ENCODE peak calls at places on chromosomes 6 and 20, in four cellular contexts. Q, J, K and M are unnamed samples. For H3K36me3, the result is how much of the 10 kb centered on the place peaks cover.

GRCh38 chr6:7115452-7116223 is 7.9 kb downstream of the RREB1 start:
- DNase-seq in Q (no peak), J (no peak), K (no peak), M (no peak)

GRCh38 chr6:3749390-3749978 is 2.0 kb downstream of the PXDC1 start:
- DNase-seq in Q (no peak), J (no peak), K (no peak), M (peak)

GRCh38 chr6:45923831-45924391 is 91.7 kb downstream of the CLIC5 start:
- DNase-seq in Q (no peak), J (no peak), K (no peak), M (no peak)

GRCh38 chr6:126312013-126312665 is 27.8 kb upstream of the CENPW start:
- DNase-seq in Q (no peak), J (no peak), K (no peak), M (no peak)

GRCh38 chr20:49948809-49949507 is 12.8 kb downstream of the RNF114 start:
- DNase-seq in Q (no peak), J (no peak), K (no peak), M (no peak)

GRCh38 chr6:39770476-39770875 is 21.7 kb upstream of the DAAM2 start:
- DNase-seq in Q (no peak), J (no peak), K (no peak), M (no peak)

GRCh38 chr6:90846824-90847223 is 260.0 kb upstream of the MAP3K7 start:
- DNase-seq in Q (no peak), J (no peak), K (no peak), M (no peak)

GRCh38 chr6:34610819-34611477 is 54.8 kb upstream of the SPDEF start:
- DNase-seq in Q (no peak), J (no peak), K (no peak), M (no peak)

GRCh38 chr20:48647873-48648272 is 179.9 kb downstream of the PREX1 start:
- DNase-seq in Q (no peak), J (no peak), K (no peak), M (no peak)

GRCh38 chr6:89768324-89768723 is 51.3 kb downstream of the MDN1 start:
- DNase-seq in Q (no peak), J (no peak), K (no peak), M (no peak)

GRCh38 chr6:89758830-89759229 is 60.8 kb downstream of the MDN1 start:
- DNase-seq in Q (no peak), J (no peak), K (no peak), M (no peak)

GRCh38 chr6:89763550-89763949 is 56.0 kb downstream of the MDN1 start:
- DNase-seq in Q (no peak), J (no peak), K (no peak), M (no peak)
- H3K36me3 ChIP-seq in Q (under half), J (under half), K (half or more), M (under half)

DNA sequence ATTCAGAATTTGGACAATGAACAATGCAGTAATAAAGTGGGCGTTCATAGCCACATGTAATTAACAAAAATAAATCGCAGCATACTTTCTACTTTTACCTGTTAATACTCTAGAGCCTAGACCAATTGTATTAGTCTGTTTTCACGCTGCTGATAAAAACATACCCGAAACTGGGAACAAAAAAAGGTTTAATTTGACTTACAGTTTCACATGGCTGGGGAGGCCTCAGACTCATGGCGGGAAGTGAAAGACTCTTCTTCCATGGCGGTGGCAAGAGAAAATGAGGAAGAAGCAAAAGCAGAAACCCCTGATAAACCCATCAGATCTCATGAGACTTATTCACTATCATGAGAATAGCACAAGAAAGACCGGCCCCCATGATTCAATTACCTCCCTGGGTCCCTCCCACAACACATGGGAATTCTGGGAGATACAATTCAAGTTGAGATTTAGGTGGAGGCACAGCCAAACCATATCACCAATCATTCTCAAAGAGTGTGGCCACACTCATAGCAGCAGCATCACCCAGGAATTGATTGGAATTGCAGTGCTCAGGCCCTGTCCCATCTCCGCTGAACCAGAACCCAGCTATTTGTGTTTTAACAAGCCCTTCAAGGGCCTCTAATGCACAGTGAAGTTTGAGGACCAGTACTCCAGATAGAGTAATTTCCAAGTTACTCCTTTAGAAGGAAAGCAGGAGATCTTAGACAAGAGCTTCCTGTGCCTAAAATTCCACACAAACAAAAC is 650.0 kb downstream of the KIF16B start:
- DNase-seq in Q (no peak), J (no peak), K (no peak), M (no peak)
- H3K4me3 ChIP-seq in Q (no peak), J (no peak), K (no peak), M (no peak)

GRCh38 chr6:64737418-64737817 is 969.6 kb downstream of the EYS start:
- DNase-seq in Q (no peak), J (no peak), K (no peak), M (no peak)

GRCh38 chr6:64733433-64733832 is 973.6 kb downstream of the EYS start:
- DNase-seq in Q (no peak), J (no peak), K (no peak), M (no peak)

GRCh38 chr6:64732888-64733287 is 974.1 kb downstream of the EYS start:
- DNase-seq in Q (no peak), J (no peak), K (no peak), M (no peak)

DNA sequence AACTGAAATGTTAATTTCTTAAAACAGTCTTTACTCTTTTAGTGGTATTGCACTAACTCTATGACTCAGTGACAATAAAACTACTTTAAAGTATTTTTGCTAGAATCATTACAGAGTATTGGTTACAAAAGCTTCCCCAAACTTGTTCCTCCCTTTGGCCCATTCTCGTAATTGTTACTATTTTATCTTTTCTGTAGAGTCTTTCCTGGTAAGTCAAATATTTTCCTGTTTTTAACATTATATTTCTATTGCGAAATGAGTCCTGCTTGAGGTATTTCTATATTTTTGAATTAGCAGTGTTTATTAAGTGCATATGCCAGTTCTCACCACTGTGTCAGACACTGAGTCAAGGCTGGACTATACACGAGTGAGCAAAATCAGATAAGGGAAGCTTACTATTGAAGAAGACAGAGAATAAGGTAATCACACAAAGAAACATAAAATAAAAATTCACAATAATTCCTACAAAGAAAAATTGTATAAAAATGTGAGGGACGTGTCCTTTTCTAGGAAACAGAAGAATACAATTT is 970.5 kb downstream of the EYS start:
- DNase-seq in Q (no peak), J (no peak), K (no peak), M (no peak)
- H3K36me3 ChIP-seq in Q (under half), J (under half), K (under half), M (under half)

DNA sequence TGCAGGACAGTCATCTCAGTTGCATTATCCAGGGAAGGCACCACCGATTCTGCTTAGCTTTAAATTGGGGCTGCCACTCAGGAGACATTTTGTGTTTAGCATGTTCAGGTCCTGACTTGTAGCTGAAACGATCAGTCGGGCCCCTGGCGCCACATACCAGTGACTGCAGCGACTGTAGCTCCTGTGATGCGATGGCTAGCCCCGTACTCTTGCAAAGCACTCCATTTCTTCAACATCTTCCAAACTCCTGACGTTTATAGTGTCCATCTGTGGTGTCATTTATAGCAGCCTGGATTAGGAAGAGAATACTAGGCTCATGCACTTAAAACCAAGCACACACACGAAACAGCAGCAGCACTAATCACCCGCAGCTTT is 13.0 kb downstream of the POU3F2 start:
- DNase-seq in Q (no peak), J (no peak), K (no peak), M (no peak)
- H3K4me3 ChIP-seq in Q (no peak), J (peak), K (no peak), M (no peak)

GRCh38 chr20:3925113-3925695 is 36.0 kb downstream of the PANK2 start:
- DNase-seq in Q (no peak), J (no peak), K (no peak), M (no peak)
- H3K36me3 ChIP-seq in Q (under half), J (under half), K (under half), M (under half)

DNA sequence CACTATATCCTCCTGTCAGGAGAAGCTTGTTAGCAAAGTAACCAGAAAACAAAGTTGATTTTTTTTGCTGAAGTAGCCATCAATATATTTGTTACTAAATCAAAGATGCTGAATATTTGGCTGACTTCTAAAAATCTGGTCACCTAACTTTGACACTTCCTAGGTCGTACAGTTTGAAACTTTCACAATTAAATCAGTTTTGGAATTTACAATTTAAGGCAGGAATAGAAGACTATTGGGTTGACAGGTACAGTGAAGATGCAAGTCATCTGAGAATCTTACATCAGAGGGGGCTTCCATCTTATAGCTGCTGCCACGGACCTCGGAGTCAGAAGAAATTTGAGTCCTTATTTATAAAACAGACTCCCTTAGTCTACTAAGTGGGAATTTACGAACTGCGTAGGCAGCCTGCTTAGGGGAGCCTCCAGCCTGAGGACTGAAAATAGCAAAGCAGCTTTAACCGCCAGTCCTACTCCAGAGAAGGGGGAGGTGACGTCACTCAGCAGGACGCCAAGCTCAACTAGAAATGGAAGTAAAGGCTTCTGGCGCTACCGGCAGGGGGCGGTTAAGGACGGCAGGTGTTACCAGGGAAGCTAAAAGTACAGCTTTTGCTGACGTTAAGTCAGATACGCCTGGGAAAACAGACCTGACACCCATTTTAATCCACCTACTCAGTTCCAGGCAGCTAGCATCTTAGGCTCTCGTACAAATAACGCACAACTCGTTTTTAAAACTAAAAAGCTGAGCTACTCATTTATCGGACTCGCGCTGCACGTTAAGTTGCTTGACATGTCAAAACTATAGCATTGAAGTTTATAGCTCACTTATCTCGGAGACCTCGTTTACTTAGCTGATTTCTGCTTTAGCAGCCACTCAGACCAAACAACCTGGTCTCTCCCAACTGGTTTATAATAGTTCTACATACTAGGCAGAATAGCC is 61.1 kb upstream of the HFE start:
- DNase-seq in Q (peak), J (peak), K (peak), M (peak)
- H3K4me3 ChIP-seq in Q (peak), J (peak), K (peak), M (peak)